ENCODE peak calls at places on chromosomes 13 and 19, in nine cellular contexts. D is fibroblast of lung, L is K562, R is uterus, B is transverse colon, Z is GM23338, F is astrocyte, V is kidney, E is left lung. X is an unnamed sample.
A peak's percentile ranks its signal among the peaks of the same experiment; 100 is the strongest.

GRCh38 chr13:75480691-75481175 is 1.2 kb downstream of the TBC1D4 start:
- DNase-seq in V (peak; percentile 89), L (peak; percentile 7), F (peak; percentile 50), B (peak; percentile 77), Z (peak; percentile 84), D (peak; percentile 62), E (peak; percentile 84), R (peak; percentile 44), X (no peak)

GRCh38 chr13:87356314-87356713 is 314.9 kb upstream of the SLITRK5 start:
- DNase-seq in F (no peak), B (no peak), Z (no peak), E (no peak), V (no peak), L (no peak), D (no peak), R (no peak), X (no peak)

GRCh38 chr19:48085904-48086864 is 24.4 kb downstream of the PLA2G4C start:
- DNase-seq in D (no peak), E (no peak), L (no peak), F (no peak), R (no peak), V (no peak), B (no peak), Z (peak; percentile 61), X (no peak)

GRCh38 chr19:55528030-55528801 is 8.7 kb downstream of the SBK2 start:
- DNase-seq in R (no peak), D (no peak), E (no peak), B (no peak), F (no peak), Z (no peak), V (no peak), L (no peak), X (no peak)

GRCh38 chr19:10105241-10106099 is 692 bp upstream of the PPAN start:
- DNase-seq in E (no peak), D (no peak), Z (no peak), R (no peak), B (peak; percentile 22), F (no peak), L (no peak), V (no peak), X (peak; percentile 88)

GRCh38 chr13:42041684-42042035 is 6.8 kb upstream of the DGKH start:
- DNase-seq in R (peak; percentile 51), B (peak; percentile 62), E (peak; percentile 78), D (peak; percentile 59), F (peak; percentile 50), Z (peak; percentile 83), V (peak; percentile 82), L (peak; percentile 10), X (no peak)

GRCh38 chr19:55117063-55117635 is 288 bp downstream of the PPP1R12C start:
- DNase-seq in Z (no peak), D (no peak), E (no peak), R (no peak), L (no peak), B (peak; percentile 32), F (no peak), V (no peak), X (peak; percentile 10)

GRCh38 chr19:1807695-1808394 is 4.2 kb downstream of the ATP8B3 start:
- DNase-seq in B (no peak), R (no peak), D (no peak), F (no peak), L (no peak), V (no peak), Z (no peak), E (peak; percentile 58), X (no peak)

GRCh38 chr13:101572456-101572855 is 120.0 kb downstream of the ITGBL1 start:
- DNase-seq in V (no peak), B (no peak), F (no peak), D (no peak), L (no peak), Z (no peak), E (no peak), R (no peak), X (no peak)

GRCh38 chr13:60623131-60623530 is 226.1 kb downstream of the TDRD3 start:
- DNase-seq in Z (no peak), E (no peak), F (no peak), D (no peak), L (no peak), V (no peak), B (no peak), R (no peak), X (no peak)

GRCh38 chr19:44530777-44531176 is 1.3 kb upstream of the CEACAM20 start:
- DNase-seq in L (no peak), Z (no peak), E (no peak), V (peak; percentile 12), F (peak; percentile 34), D (peak; percentile 50), B (no peak), R (no peak), X (no peak)

GRCh38 chr19:3403489-3404323 is 37.3 kb downstream of the NFIC start:
- DNase-seq in E (peak; percentile 88), D (peak; percentile 96), V (peak; percentile 97), Z (peak; percentile 31), L (no peak), B (peak; percentile 80), R (peak; percentile 93), F (peak; percentile 92), X (no peak)

GRCh38 chr19:17807731-17808316 is 12.9 kb downstream of the B3GNT3 start:
- DNase-seq in V (no peak), D (no peak), L (no peak), B (no peak), Z (peak; percentile 27), R (no peak), F (no peak), E (no peak), X (no peak)

GRCh38 chr13:20149762-20150161 is 11.1 kb downstream of the GJA3 start:
- DNase-seq in B (no peak), L (no peak), R (no peak), F (no peak), V (no peak), D (no peak), Z (no peak), E (no peak), X (no peak)

GRCh38 chr13:31725841-31726240 is 13.5 kb upstream of the RXFP2 start:
- DNase-seq in B (no peak), L (no peak), E (no peak), F (no peak), D (peak; percentile 25), R (no peak), Z (no peak), V (no peak), X (no peak)

GRCh38 chr13:20514866-20515265 is 10.8 kb downstream of the CRYL1 start:
- DNase-seq in B (no peak), D (no peak), Z (no peak), E (no peak), F (no peak), R (no peak), V (no peak), L (no peak), X (no peak)

GRCh38 chr13:102422690-102423089 is 20.8 kb upstream of the FGF14 start:
- DNase-seq in Z (no peak), V (no peak), R (no peak), B (no peak), F (no peak), L (no peak), D (no peak), E (no peak), X (no peak)

GRCh38 chr13:39148513-39148961 is 110.3 kb downstream of the NHLRC3 start:
- DNase-seq in D (peak; percentile 88), Z (no peak), F (peak; percentile 90), B (no peak), E (no peak), L (no peak), R (no peak), V (no peak), X (no peak)

GRCh38 chr13:34343413-34343812 is 525.5 kb downstream of the RFC3 start:
- DNase-seq in E (no peak), Z (no peak), V (no peak), D (peak; percentile 65), F (peak; percentile 53), R (no peak), L (no peak), B (no peak), X (no peak)

GRCh38 chr19:41863209-41863931 is 3.3 kb downstream of the RPS19 start:
- DNase-seq in B (no peak), Z (no peak), D (no peak), E (no peak), R (no peak), V (peak; percentile 26), L (no peak), F (no peak), X (no peak)
- H3K4me3 ChIP-seq in B (no peak overlapping the region), Z (peak overlapping the region; percentile 69), D (no peak overlapping the region), E (peak overlapping the region; percentile 96), R (no peak overlapping the region), V (no peak overlapping the region), L (no peak overlapping the region), F (no peak overlapping the region), X (no peak overlapping the region)

GRCh38 chr13:99555149-99555548 is 53.9 kb downstream of the TM9SF2 start:
- DNase-seq in D (no peak), L (no peak), R (no peak), E (no peak), B (no peak), V (no peak), Z (no peak), F (no peak), X (no peak)
- H3K36me3 ChIP-seq in D (no peaks in the 10 kb centered on the region), L (peaks cover 78% of the 10 kb centered on the region), R (no peaks in the 10 kb centered on the region), E (no peaks in the 10 kb centered on the region), B (no peaks in the 10 kb centered on the region), V (peaks cover 28% of the 10 kb centered on the region), Z (no peaks in the 10 kb centered on the region), F (peaks cover 39% of the 10 kb centered on the region), X (peaks cover 37% of the 10 kb centered on the region)

DNA sequence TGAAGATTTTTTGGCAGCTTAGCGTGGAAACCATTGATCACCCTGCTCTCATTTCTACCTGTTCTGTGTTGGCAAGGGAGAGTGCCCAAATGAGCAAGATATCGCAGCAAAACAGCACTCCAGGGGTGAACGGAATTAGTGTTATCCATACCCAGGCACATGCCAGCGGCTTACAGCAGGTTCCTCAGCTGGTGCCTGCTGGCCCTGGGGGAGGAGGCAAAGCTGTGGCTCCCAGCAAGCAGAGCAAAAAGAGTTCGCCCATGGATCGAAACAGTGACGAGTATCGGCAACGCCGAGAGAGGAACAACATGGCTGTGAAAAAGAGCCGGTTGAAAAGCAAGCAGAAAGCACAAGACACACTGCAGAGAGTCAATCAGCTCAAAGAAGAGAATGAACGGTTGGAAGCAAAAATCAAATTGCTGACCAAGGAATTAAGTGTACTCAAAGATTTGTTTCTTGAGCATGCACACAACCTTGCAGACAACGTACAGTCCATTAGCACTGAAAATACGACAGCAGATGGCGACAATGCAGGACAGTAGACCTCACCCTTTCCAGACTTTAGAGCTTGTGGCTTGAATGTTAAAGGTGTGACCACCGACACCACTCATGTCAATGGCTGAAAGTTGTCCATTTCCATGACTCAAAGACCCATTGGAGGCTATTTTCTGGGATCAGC is 5.8 kb downstream of the CEBPG start:
- DNase-seq in D (no peak), F (no peak), R (no peak), B (no peak), V (no peak), Z (no peak), L (no peak), E (no peak), X (no peak)
- H3K4me3 ChIP-seq in D (no peak overlapping the region), F (no peak overlapping the region), R (no peak overlapping the region), B (no peak overlapping the region), V (no peak overlapping the region), Z (no peak overlapping the region), L (no peak overlapping the region), E (no peak overlapping the region), X (no peak overlapping the region)

DNA sequence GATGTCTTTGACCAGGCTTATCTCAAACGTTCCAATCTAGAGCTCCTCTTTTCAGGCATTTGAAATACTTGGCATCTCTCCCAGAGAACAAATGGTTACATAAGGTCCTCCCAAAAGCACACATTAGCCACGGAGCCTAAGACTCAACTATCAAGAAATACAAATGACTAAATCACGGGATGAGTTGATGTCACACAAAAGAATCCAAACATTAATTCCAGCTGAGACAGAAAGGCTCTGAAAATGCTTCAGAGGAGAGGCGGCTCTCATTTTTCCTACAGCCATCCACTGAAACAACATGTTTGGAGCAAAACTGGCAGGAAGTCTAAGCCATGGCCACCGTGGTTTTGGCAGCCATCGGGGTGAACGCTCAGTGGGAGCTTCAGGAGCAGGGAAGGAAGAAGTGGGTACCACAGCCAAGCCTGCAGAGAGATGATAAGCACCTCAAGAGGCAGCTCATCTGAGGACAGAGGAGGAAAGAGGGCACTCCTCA is 122.5 kb downstream of the STK24 start:
- DNase-seq in D (peak; percentile 89), R (no peak), V (peak; percentile 62), F (peak; percentile 88), L (no peak), B (no peak), E (no peak), Z (no peak), X (no peak)
- H3K36me3 ChIP-seq in D (peaks cover 14% of the 10 kb centered on the region), R (no peaks in the 10 kb centered on the region), V (peaks cover 12% of the 10 kb centered on the region), F (peaks cover 12% of the 10 kb centered on the region), L (peaks cover 33% of the 10 kb centered on the region), B (no peaks in the 10 kb centered on the region), E (no peaks in the 10 kb centered on the region), Z (peaks cover 7% of the 10 kb centered on the region), X (peaks cover 43% of the 10 kb centered on the region)

X was measured in CD8-positive, alpha-beta memory T cell.